ENCODE peak calls at places on chromosome 10, in four cellular contexts. C is astrocyte, P is GM12878, G is kidney. N is an unnamed sample.
A peak's percentile ranks its signal among the peaks of the same experiment; 100 is the strongest.

GRCh38 chr10:124594240-124594639 is 132.6 kb downstream of the LHPP start:
- DNase-seq in P (no peak), G (no peak), C (no peak), N (no peak)

GRCh38 chr10:96831200-96831866 is 765 bp upstream of the LCOR start:
- DNase-seq in C (no peak), P (no peak), G (no peak), N (no peak)

GRCh38 chr10:77616766-77617165 is 20.8 kb downstream of the KCNMA1 start:
- DNase-seq in C (no peak), P (no peak), G (no peak), N (no peak)

GRCh38 chr10:79270471-79271246 is 76.6 kb upstream of the PPIF start:
- DNase-seq in C (no peak), G (no peak), P (no peak), N (no peak)

GRCh38 chr10:68231106-68231901 is 609 bp downstream of the ATOH7 start:
- DNase-seq in C (peak; percentile 64), P (no peak), G (peak; percentile 84), N (peak; percentile 91)

GRCh38 chr10:122475581-122475980 is 14.2 kb downstream of the HTRA1 start:
- DNase-seq in C (no peak), P (no peak), G (no peak), N (peak; percentile 64)

GRCh38 chr10:12720217-12720981 is 281.1 kb downstream of the CCDC3 start:
- DNase-seq in G (peak; percentile 94), C (peak; percentile 99), P (no peak), N (peak; percentile 64)

GRCh38 chr10:123637326-123637880 is 28.8 kb upstream of the GPR26 start:
- DNase-seq in C (no peak), P (no peak), G (no peak), N (peak; percentile 3)

GRCh38 chr10:111175786-111176185 is 99.0 kb downstream of the ADRA2A start:
- DNase-seq in P (no peak), G (peak; percentile 64), C (no peak), N (no peak)

GRCh38 chr10:133235891-133236321 is 1.7 kb upstream of the VENTX start:
- DNase-seq in G (peak; percentile 75), C (no peak), P (no peak), N (peak; percentile 69)

GRCh38 chr10:96614515-96614914 is 27.7 kb upstream of the TM9SF3 start:
- DNase-seq in P (no peak), C (peak; percentile 91), G (no peak), N (no peak)

GRCh38 chr10:70693619-70694286 is 21.4 kb downstream of the ADAMTS14 start:
- DNase-seq in P (no peak), G (no peak), C (peak; percentile 86), N (no peak)

GRCh38 chr10:79266092-79266491 is 81.2 kb upstream of the PPIF start:
- DNase-seq in P (no peak), C (no peak), G (no peak), N (no peak)

GRCh38 chr10:96500519-96500918 is 13.2 kb downstream of the TLL2 start:
- DNase-seq in P (no peak), G (no peak), C (no peak), N (no peak)

GRCh38 chr10:70672993-70673928 is 955 bp downstream of the ADAMTS14 start:
- DNase-seq in G (no peak), C (peak; percentile 91), P (no peak), N (no peak)

GRCh38 chr10:73883553-73883952 is 9.2 kb upstream of the CAMK2G start:
- DNase-seq in C (no peak), G (no peak), P (no peak), N (no peak)

GRCh38 chr10:56934515-56934914 is 573.5 kb upstream of the ZWINT start:
- DNase-seq in G (peak; percentile 32), P (no peak), C (no peak), N (no peak)

GRCh38 chr10:43078986-43079273 is 2.1 kb downstream of the RET start:
- DNase-seq in G (no peak), C (no peak), P (no peak), N (peak; percentile 90)

GRCh38 chr10:60958892-60959601 is 15.1 kb upstream of the RHOBTB1 start:
- DNase-seq in C (peak; percentile 60), G (no peak), P (no peak), N (no peak)

GRCh38 chr10:63115732-63116383 is 17.3 kb upstream of the NRBF2 start:
- DNase-seq in G (peak; percentile 84), P (no peak), C (peak; percentile 95), N (no peak)

GRCh38 chr10:97297556-97298222 is 5.3 kb upstream of the ARHGAP19 start:
- DNase-seq in P (no peak), C (no peak), G (no peak), N (no peak)

GRCh38 chr10:17578603-17579002 is 38.6 kb downstream of the HACD1 start:
- DNase-seq in G (no peak), P (no peak), C (no peak), N (no peak)

GRCh38 chr10:119543814-119544642 is 1.5 kb upstream of the RGS10 start:
- DNase-seq in P (no peak), C (peak; percentile 16), G (no peak), N (peak; percentile 76)

GRCh38 chr10:86795353-86795752 is 38.9 kb downstream of the BMPR1A start:
- DNase-seq in C (peak; percentile 88), P (no peak), G (no peak), N (no peak)

GRCh38 chr10:113745374-113745773 is 6.1 kb upstream of the PLEKHS1 start:
- DNase-seq in G (no peak), C (no peak), P (no peak), N (no peak)

GRCh38 chr10:62637249-62638061 is 167.1 kb upstream of the ADO start:
- DNase-seq in G (no peak), C (peak; percentile 41), P (peak; percentile 81), N (no peak)

GRCh38 chr10:21363753-21364104 is 161.8 kb downstream of the SKIDA1 start:
- DNase-seq in G (no peak), C (no peak), P (no peak), N (peak; percentile 22)

GRCh38 chr10:111117528-111118277 is 40.9 kb downstream of the ADRA2A start:
- DNase-seq in G (no peak), C (no peak), P (no peak), N (peak; percentile 18)

GRCh38 chr10:132231656-132232552 is 45.2 kb downstream of the DPYSL4 start:
- DNase-seq in P (no peak), G (peak; percentile 64), C (no peak), N (no peak)

GRCh38 chr10:132961420-132961803 is 19.0 kb upstream of the CFAP46 start:
- DNase-seq in C (no peak), G (no peak), P (no peak), N (no peak)

GRCh38 chr10:60778978-60779668 is 845 bp downstream of the CDK1 start:
- DNase-seq in P (no peak), C (no peak), G (no peak), N (no peak)

GRCh38 chr10:111976557-111976956 is 207.0 kb downstream of the GPAM start:
- DNase-seq in G (no peak), P (no peak), C (no peak), N (no peak)

GRCh38 chr10:102420443-102420809 is 210 bp upstream of the FBXL15 start:
- DNase-seq in C (no peak), P (no peak), G (no peak), N (no peak)

GRCh38 chr10:109393425-109393824 is 529.9 kb downstream of the XPNPEP1 start:
- DNase-seq in G (peak; percentile 58), C (no peak), P (no peak), N (peak; percentile 89)

GRCh38 chr10:84195044-84195830 is 900 bp downstream of the CDHR1 start:
- DNase-seq in C (no peak), G (no peak), P (no peak), N (peak; percentile 59)

GRCh38 chr10:86961481-86962091 is 3.2 kb downstream of the SNCG start:
- DNase-seq in P (no peak), G (peak; percentile 59), C (no peak), N (peak; percentile 26)

GRCh38 chr10:69881202-69881601 is 79.5 kb downstream of the COL13A1 start:
- DNase-seq in C (no peak), G (peak; percentile 51), P (no peak), N (no peak)

GRCh38 chr10:59098387-59098786 is 78.1 kb upstream of the PHYHIPL start:
- DNase-seq in G (no peak), P (no peak), C (peak; percentile 66), N (no peak)

GRCh38 chr10:128499486-128499885 is 373.3 kb upstream of the MKI67 start:
- DNase-seq in P (no peak), G (no peak), C (no peak), N (no peak)

GRCh38 chr10:126158090-126158489 is 230.2 kb downstream of the ADAM12 start:
- DNase-seq in G (no peak), P (no peak), C (no peak), N (no peak)
- H3K4me3 ChIP-seq in G (no peak overlapping the region), P (no peak overlapping the region), C (no peak overlapping the region), N (no peak overlapping the region)

DNA sequence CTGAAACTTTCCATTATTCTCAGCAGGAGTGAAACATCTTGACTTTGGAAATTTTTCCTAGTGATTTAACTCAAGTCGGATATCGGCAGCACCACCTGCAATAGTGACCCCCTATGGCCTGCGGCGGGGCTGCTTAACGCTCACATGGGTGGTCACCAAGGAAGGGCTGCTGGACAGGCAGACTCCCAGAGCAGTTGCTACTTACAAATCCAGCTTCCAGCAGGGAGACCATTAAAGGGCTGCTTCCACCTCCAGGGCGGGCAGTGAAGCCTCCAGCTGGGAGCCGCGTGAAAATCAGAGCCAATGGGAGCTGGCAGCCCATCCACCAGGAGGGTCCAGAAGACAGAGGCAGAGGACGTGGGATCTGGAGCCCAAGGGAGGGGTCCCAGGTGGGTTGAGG is 122.5 kb downstream of the MGMT start:
- DNase-seq in G (no peak), P (no peak), C (no peak), N (peak; percentile 36)
- H3K9me3 ChIP-seq in G (peaks cover 8% of the 10 kb centered on the region), P (peaks cover 6% of the 10 kb centered on the region), C (peaks cover 5% of the 10 kb centered on the region), N (peaks cover 25% of the 10 kb centered on the region)

GRCh38 chr10:33196710-33197406 is 137.6 kb downstream of the NRP1 start:
- DNase-seq in C (no peak), G (no peak), P (no peak), N (no peak)
- H3K9ac ChIP-seq in C (peak overlapping the region; percentile 16), G (peak overlapping the region; percentile 7), P (no peak overlapping the region), N (no peak overlapping the region)

GRCh38 chr10:64316416-64316815 is 795.2 kb downstream of the REEP3 start:
- DNase-seq in C (no peak), P (no peak), G (no peak), N (no peak)

GRCh38 chr10:64316833-64317232 is 795.6 kb downstream of the REEP3 start:
- DNase-seq in C (no peak), P (no peak), G (no peak), N (no peak)

GRCh38 chr10:64313967-64314366 is 792.8 kb downstream of the REEP3 start:
- DNase-seq in G (no peak), C (no peak), P (no peak), N (no peak)
- H3K4me3 ChIP-seq in G (no peak overlapping the region), C (no peak overlapping the region), P (no peak overlapping the region), N (no peak overlapping the region)